ENCODE peak calls at places on chromosome 18, in eight cellular contexts. W is GM23338, R is K562, P is HepG2, B is HCT116, A is endothelial cell of umbilical vein, V is H1, E is GM12878. O is an unnamed sample.

GRCh38 chr18:36942264-36942663 is 113.3 kb downstream of the KIAA1328 start:
- DNase-seq in W (peak), R (peak), P (peak), B (peak), A (peak), V (no peak), E (no peak), O (peak)

GRCh38 chr18:13422541-13423147 is 204.1 kb downstream of the LDLRAD4 start:
- DNase-seq in W (no peak), R (no peak), P (no peak), B (no peak), A (no peak), V (no peak), E (no peak), O (no peak)

GRCh38 chr18:52617931-52618330 is 277.9 kb downstream of the DCC start:
- DNase-seq in W (no peak), R (no peak), P (no peak), B (no peak), A (no peak), V (no peak), E (no peak), O (no peak)

GRCh38 chr18:13048061-13048605 is 57.0 kb downstream of the CEP192 start:
- DNase-seq in W (no peak), R (no peak), P (no peak), B (no peak), A (no peak), V (no peak), E (no peak), O (no peak)

GRCh38 chr18:36711813-36712444 is 116.9 kb downstream of the TPGS2 start:
- DNase-seq in W (no peak), R (no peak), P (no peak), B (peak), A (no peak), V (no peak), E (no peak), O (no peak)

GRCh38 chr18:63152096-63152495 is 167.5 kb downstream of the BCL2 start:
- DNase-seq in W (no peak), R (no peak), P (no peak), B (no peak), A (no peak), V (no peak), E (no peak), O (no peak)

GRCh38 chr18:9494778-9495302 is 19.5 kb downstream of the RALBP1 start:
- DNase-seq in W (peak), R (no peak), P (no peak), B (no peak), A (no peak), V (no peak), E (peak), O (no peak)

GRCh38 chr18:61882296-61883004 is 10.4 kb downstream of the RNF152 start:
- DNase-seq in W (peak), R (no peak), P (no peak), B (no peak), A (no peak), V (no peak), E (no peak), O (no peak)

GRCh38 chr18:1483386-1483785 is 578.7 kb downstream of the ADCYAP1 start:
- DNase-seq in W (no peak), R (no peak), P (no peak), B (no peak), A (no peak), V (no peak), E (no peak), O (no peak)

GRCh38 chr18:46407471-46408166 is 249.4 kb downstream of the LOXHD1 start:
- DNase-seq in W (no peak), R (no peak), P (no peak), B (no peak), A (no peak), V (no peak), E (no peak), O (no peak)

GRCh38 chr18:54388203-54389142 is 30.8 kb downstream of the C18orf54 start:
- DNase-seq in W (peak), R (peak), P (peak), B (peak), A (peak), V (peak), E (peak), O (no peak)
- TF ChIP-seq POLR2AphosphoS5 in W (no peak), R (peak), P (no peak), B (peak), A (peak), V (peak), E (no peak), O (no peak)

DNA sequence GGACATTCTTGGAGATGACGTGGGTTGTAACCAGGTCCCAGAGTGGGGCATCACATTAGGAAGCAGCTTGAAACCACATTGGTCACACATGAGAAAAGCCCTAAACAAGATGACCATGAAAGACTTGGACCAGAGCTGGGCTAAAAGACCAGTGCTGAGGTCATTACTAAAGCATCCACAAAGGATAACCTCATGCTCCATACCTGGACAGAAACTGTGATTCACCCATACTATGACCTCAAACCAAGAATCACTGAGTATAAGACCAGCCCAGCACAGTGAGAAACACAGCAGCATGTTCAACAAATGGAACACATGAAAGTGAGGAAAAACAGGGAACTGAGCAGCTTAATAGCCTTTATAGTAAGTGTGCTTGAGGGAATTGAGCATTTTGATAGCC is 635.5 kb upstream of the NETO1 start:
- DNase-seq in W (no peak), R (no peak), P (no peak), B (no peak), A (no peak), V (no peak), E (no peak), O (no peak)
- TF ChIP-seq EZH2 in W (no peak), R (no peak), P (no peak), B (no peak), A (no peak), V (no peak), E (no peak), O (no peak)

GRCh38 chr18:31658670-31659573 is 25.5 kb downstream of the B4GALT6 start:
- DNase-seq in W (no peak), R (no peak), P (no peak), B (no peak), A (no peak), V (no peak), E (peak), O (no peak)
- TF ChIP-seq POLR2AphosphoS5 in W (no peak), R (no peak), P (no peak), B (no peak), A (no peak), V (no peak), E (no peak), O (no peak)

GRCh38 chr18:79798346-79798998 is 734 bp downstream of the KCNG2 start:
- DNase-seq in W (peak), R (no peak), P (no peak), B (no peak), A (no peak), V (no peak), E (no peak), O (no peak)

GRCh38 chr18:79800353-79801180 is 2.8 kb downstream of the KCNG2 start:
- DNase-seq in W (no peak), R (no peak), P (no peak), B (no peak), A (no peak), V (no peak), E (no peak), O (no peak)

GRCh38 chr18:79799619-79800352 is 2.0 kb downstream of the KCNG2 start:
- DNase-seq in W (no peak), R (no peak), P (no peak), B (no peak), A (no peak), V (no peak), E (no peak), O (no peak)

GRCh38 chr18:79797518-79798345 is at the start of gene KCNG2:
- DNase-seq in W (peak), R (no peak), P (no peak), B (no peak), A (no peak), V (no peak), E (no peak), O (no peak)

DNA sequence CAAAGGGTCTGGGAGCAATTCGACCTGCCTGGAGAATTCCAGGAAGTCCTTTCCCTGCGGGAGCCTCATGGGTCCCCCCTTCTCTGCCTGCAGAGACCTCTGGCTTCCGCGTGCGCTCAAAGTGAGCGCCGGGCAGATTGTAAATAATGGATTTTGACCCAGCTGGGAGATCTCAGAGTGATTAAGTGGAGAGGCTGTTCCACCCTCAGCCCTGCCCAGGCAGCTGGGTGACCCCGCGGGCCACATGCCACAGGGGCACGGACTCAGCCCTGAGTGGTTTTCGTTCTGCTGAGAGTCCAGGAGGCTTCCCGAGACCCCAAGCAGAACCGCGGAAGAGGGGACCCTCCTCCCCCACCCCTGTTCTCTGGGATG is 1.2 kb downstream of the KCNG2 start:
- DNase-seq in W (peak), R (no peak), P (no peak), B (no peak), A (no peak), V (no peak), E (no peak), O (no peak)
- TF ChIP-seq EZH2 in W (no peak), R (no peak), P (no peak), B (no peak), A (peak), V (peak), E (no peak), O (no peak)

GRCh38 chr18:25229858-25230257 is 122.1 kb downstream of the ZNF521 start:
- DNase-seq in W (no peak), R (no peak), P (no peak), B (no peak), A (no peak), V (no peak), E (no peak), O (no peak)

GRCh38 chr18:25229080-25229479 is 122.9 kb downstream of the ZNF521 start:
- DNase-seq in W (no peak), R (peak), P (no peak), B (no peak), A (peak), V (no peak), E (no peak), O (peak)

GRCh38 chr18:25231327-25231691 is 120.7 kb downstream of the ZNF521 start:
- DNase-seq in W (no peak), R (no peak), P (no peak), B (no peak), A (no peak), V (no peak), E (no peak), O (no peak)

GRCh38 chr18:25228410-25228809 is 123.6 kb downstream of the ZNF521 start:
- DNase-seq in W (no peak), R (no peak), P (no peak), B (no peak), A (peak), V (no peak), E (no peak), O (no peak)

DNA sequence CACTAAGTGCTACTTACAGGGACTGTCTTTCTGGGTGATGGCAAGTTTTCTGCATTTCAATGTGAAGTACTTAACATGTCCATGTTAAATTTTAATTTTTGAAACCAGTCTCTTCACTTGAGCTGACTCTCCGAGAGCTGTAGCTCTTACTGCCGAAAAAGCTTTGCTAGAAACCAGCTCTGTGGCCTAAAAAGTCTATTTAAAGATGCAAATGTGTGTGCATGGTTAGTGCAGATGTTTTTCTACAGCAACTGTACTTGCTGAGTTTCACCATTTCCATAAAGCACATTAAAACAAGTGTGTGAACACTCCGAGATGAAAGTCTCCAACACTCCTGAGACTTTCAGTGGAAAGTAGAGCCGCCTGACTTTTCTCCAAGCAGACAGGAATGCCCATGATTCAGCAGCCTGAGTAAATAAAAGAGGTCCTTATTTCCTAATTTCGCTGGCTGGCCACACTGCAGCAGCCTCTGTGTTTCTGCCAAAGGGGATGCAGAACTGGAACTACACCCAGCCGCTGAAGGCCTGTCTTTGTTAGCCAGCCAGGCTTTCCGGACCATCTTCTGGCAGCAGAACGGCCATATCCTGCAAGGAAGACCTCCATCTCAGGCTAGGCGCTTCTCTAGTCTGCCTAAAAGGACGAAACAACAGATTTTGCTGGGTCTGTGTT is 121.2 kb downstream of the ZNF521 start:
- DNase-seq in W (no peak), R (no peak), P (no peak), B (no peak), A (peak), V (no peak), E (no peak), O (no peak)
- TF ChIP-seq POLR2AphosphoS5 in W (no peak), R (no peak), P (no peak), B (no peak), A (no peak), V (no peak), E (no peak), O (no peak)

DNA sequence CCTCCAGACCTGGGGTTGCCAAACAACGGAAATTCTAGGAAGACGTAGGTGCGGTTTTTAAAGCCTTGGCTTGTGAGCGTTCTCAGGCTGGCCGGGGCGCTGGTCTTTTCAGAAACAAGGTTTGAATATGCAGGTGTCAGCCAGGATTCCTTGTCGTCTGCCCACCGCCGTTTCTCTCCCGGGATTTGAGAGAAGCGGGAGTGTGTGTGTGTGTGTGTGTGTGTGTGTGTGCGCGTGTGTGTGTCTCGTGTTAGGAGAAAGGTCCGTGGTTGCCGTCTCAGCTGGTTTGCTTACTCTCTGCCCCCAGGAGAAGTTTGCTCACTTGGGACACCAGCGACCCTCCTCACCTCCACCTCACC is 1.0 kb upstream of the ONECUT2 start:
- DNase-seq in W (peak), R (no peak), P (no peak), B (no peak), A (no peak), V (no peak), E (no peak), O (no peak)
- TF ChIP-seq EZH2 in W (peak), R (no peak), P (no peak), B (no peak), A (peak), V (peak), E (no peak), O (no peak)

DNA sequence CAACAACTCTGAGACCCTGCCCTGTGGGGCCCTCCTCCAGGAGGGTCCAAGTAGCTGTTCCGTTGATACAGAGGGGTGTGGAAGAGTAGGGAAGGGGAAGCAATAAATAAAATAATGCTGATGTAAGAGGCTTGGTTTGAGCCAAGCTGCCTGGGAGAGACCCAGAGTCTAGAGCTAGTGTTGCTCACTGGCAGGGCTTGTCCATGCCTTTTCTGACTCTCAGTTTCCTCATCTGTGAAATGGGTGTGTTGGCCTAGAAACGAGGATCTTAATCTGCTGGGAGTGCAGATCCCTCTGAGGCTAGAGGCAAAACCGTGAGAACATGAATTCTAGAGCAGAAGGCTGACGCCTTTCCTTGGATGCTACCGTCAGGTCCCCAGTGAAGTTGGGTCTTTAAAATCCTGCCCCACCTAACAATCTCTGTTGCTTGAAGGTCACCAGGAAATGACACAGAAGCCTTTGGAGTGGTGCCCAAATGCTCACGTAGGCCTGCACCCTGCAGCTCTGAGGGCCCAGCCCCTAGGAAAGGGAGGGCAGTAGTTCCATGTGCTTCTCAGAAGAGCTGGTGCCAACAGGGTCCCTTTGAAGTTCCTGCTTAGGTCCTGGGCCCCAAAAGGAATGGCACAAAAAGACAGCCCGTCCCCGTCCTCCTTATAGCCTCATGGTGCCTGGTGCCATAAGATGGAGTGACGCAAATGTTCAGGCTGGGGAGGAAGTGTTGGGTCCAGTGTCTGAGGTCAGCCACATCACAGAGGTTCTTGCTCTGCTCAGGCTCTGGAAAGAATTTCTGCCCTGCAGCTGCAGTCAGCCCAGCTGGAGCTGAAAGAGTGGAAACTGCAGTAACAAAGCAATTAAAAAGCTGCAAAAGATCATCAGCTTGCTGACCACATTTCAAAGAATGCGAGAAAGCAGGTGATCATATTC is 73.2 kb upstream of the SMAD2 start:
- DNase-seq in W (no peak), R (no peak), P (no peak), B (peak), A (peak), V (no peak), E (no peak), O (no peak)
- TF ChIP-seq POLR2AphosphoS5 in W (no peak), R (no peak), P (no peak), B (no peak), A (no peak), V (no peak), E (no peak), O (no peak)

GRCh38 chr18:59273936-59274928 is 978 bp upstream of the RAX start:
- DNase-seq in W (peak), R (no peak), P (no peak), B (no peak), A (no peak), V (no peak), E (no peak), O (no peak)
- TF ChIP-seq EZH2 in W (peak), R (no peak), P (no peak), B (no peak), A (peak), V (peak), E (no peak), O (no peak)

O was measured in SK-N-MC.